ENCODE peak calls at places on chromosomes 13 and 19, in four cellular contexts. Z is endothelial cell, M is T-helper 17 cell, A is LHCN-M2. K is an unnamed sample.

GRCh38 chr13:102091231-102091630 is 310.6 kb downstream of the FGF14 start:
- DNase-seq in Z (peak; percentile 10), A (peak; percentile 14), M (no peak), K (no peak)

GRCh38 chr19:51277112-51277511 is 26.2 kb downstream of the SIGLECL1 start:
- DNase-seq in Z (no peak), M (no peak), A (no peak), K (no peak)

GRCh38 chr13:50706505-50706904 is 137.0 kb downstream of the DLEU7 start:
- DNase-seq in M (no peak), A (no peak), Z (no peak), K (no peak)

GRCh38 chr19:55580628-55581144 is at the start of gene ZNF579:
- DNase-seq in A (peak; percentile 85), Z (peak; percentile 83), M (peak; percentile 51), K (peak; percentile 53)

GRCh38 chr13:85985791-85986190 is 186.6 kb upstream of the SLITRK6 start:
- DNase-seq in A (peak; percentile 19), M (no peak), Z (no peak), K (peak; percentile 56)

GRCh38 chr13:51919531-51919930 is 57.8 kb downstream of the CCDC70 start:
- DNase-seq in A (no peak), Z (no peak), M (no peak), K (no peak)

GRCh38 chr13:51912091-51912490 is 50.3 kb downstream of the CCDC70 start:
- DNase-seq in A (peak; percentile 15), M (no peak), Z (no peak), K (no peak)

GRCh38 chr19:35284153-35285140 is 2.1 kb downstream of the HAMP start:
- DNase-seq in M (no peak), Z (no peak), A (no peak), K (no peak)

GRCh38 chr13:80338781-80339577 is 1.9 kb downstream of the SPRY2 start:
- DNase-seq in M (no peak), A (peak; percentile 85), Z (peak; percentile 61), K (peak; percentile 73)

GRCh38 chr13:106858910-106859309 is 291.0 kb upstream of the ARGLU1 start:
- DNase-seq in A (no peak), M (no peak), Z (no peak), K (no peak)

GRCh38 chr13:95404141-95404882 is 103.1 kb upstream of the ABCC4 start:
- DNase-seq in A (peak; percentile 80), M (peak; percentile 61), Z (peak; percentile 89), K (peak; percentile 39)

GRCh38 chr13:75656590-75656989 is 20.5 kb downstream of the LMO7 start:
- DNase-seq in M (no peak), Z (no peak), A (peak; percentile 81), K (peak; percentile 36)

GRCh38 chr19:47284324-47284899 is 9.7 kb downstream of the INAFM1 start:
- DNase-seq in A (peak; percentile 54), Z (peak; percentile 69), M (no peak), K (no peak)

GRCh38 chr13:23160241-23161175 is 20.3 kb upstream of the SGCG start:
- DNase-seq in M (no peak), A (peak; percentile 24), Z (no peak), K (no peak)